ENCODE peak calls at places on chromosome 12, in four cellular contexts. B is IMR-90, O is cardiac muscle cell, H is sigmoid colon. S is an unnamed sample.
A peak's percentile ranks its signal among the peaks of the same experiment; 100 is the strongest.

GRCh38 chr12:16385779-16386646 is 38.6 kb downstream of the MGST1 start:
- DNase-seq in H (peak; percentile 68), O (peak; percentile 83), B (peak; percentile 70), S (no peak)

GRCh38 chr12:53171725-53172329 is 8.7 kb upstream of the ZNF740 start:
- DNase-seq in B (no peak), O (no peak), H (no peak), S (peak; percentile 41)

GRCh38 chr12:7383157-7383556 is 60.8 kb downstream of the CD163L1 start:
- DNase-seq in O (no peak), B (no peak), H (no peak), S (no peak)

GRCh38 chr12:106192659-106193403 is 54.1 kb upstream of the NUAK1 start:
- DNase-seq in B (no peak), O (no peak), H (no peak), S (no peak)

GRCh38 chr12:112149596-112149995 is 24.2 kb downstream of the TRAFD1 start:
- DNase-seq in H (no peak), O (no peak), B (no peak), S (no peak)

GRCh38 chr12:9132008-9132535 is 16.4 kb upstream of the A2M start:
- DNase-seq in H (no peak), O (no peak), B (no peak), S (no peak)

GRCh38 chr12:124433147-124433874 is 134.1 kb downstream of the NCOR2 start:
- DNase-seq in O (no peak), H (no peak), B (no peak), S (no peak)

GRCh38 chr12:92424338-92424737 is 278.5 kb upstream of the PLEKHG7 start:
- DNase-seq in H (no peak), O (peak; percentile 33), B (peak; percentile 67), S (no peak)

GRCh38 chr12:57452937-57453509 is 2.1 kb upstream of the INHBE start:
- DNase-seq in O (peak; percentile 85), B (peak; percentile 84), H (peak; percentile 89), S (no peak)

GRCh38 chr12:101713059-101713682 is 15.7 kb downstream of the CHPT1 start:
- DNase-seq in H (peak; percentile 72), B (no peak), O (no peak), S (no peak)

GRCh38 chr12:47021298-47021697 is 58.1 kb upstream of the PCED1B start:
- DNase-seq in H (no peak), O (peak; percentile 85), B (peak; percentile 95), S (no peak)

GRCh38 chr12:31813305-31813704 is 84.5 kb upstream of the AMN1 start:
- DNase-seq in B (no peak), O (peak; percentile 21), H (no peak), S (no peak)

GRCh38 chr12:12684375-12685106 is 11.4 kb downstream of the GPR19 start:
- DNase-seq in B (peak; percentile 53), H (no peak), O (peak; percentile 68), S (no peak)

GRCh38 chr12:90090929-90091651 is 382.5 kb upstream of the ATP2B1 start:
- DNase-seq in O (peak; percentile 75), B (peak; percentile 94), H (no peak), S (no peak)

GRCh38 chr12:38555620-38556596 is 239.3 kb downstream of the ALG10B start:
- DNase-seq in O (no peak), H (no peak), B (no peak), S (no peak)

GRCh38 chr12:83434600-83434999 is 747.9 kb downstream of the TMTC2 start:
- DNase-seq in O (no peak), H (no peak), B (no peak), S (no peak)

GRCh38 chr12:111184161-111184560 is 184.7 kb downstream of the PHETA1 start:
- DNase-seq in B (no peak), H (no peak), O (no peak), S (no peak)

GRCh38 chr12:77496714-77497113 is 334.0 kb upstream of the NAV3 start:
- DNase-seq in B (no peak), H (no peak), O (no peak), S (no peak)

GRCh38 chr12:54549774-54550451 is 512 bp downstream of the PDE1B start:
- DNase-seq in H (peak; percentile 69), B (no peak), O (peak; percentile 9), S (no peak)

GRCh38 chr12:91053951-91054715 is 3.7 kb downstream of the KERA start:
- DNase-seq in B (peak; percentile 72), O (peak; percentile 96), H (peak; percentile 57), S (no peak)

GRCh38 chr12:47725893-47726292 is 603 bp upstream of the ENDOU start:
- DNase-seq in H (peak; percentile 19), O (peak; percentile 79), B (peak; percentile 89), S (no peak)

GRCh38 chr12:39805651-39806050 is 186.0 kb upstream of the ABCD2 start:
- DNase-seq in B (no peak), O (no peak), H (no peak), S (no peak)

GRCh38 chr12:55818886-55819285 is 1.0 kb downstream of the ORMDL2 start:
- DNase-seq in B (peak; percentile 38), O (no peak), H (no peak), S (no peak)

GRCh38 chr12:99984271-99985128 is at the start of gene ANKS1B:
- DNase-seq in O (peak; percentile 55), H (peak; percentile 74), B (peak; percentile 13), S (peak; percentile 79)

GRCh38 chr12:28708918-28709371 is 440.1 kb upstream of the FAR2 start:
- DNase-seq in O (peak; percentile 65), H (no peak), B (peak; percentile 61), S (no peak)

GRCh38 chr12:12559699-12560296 is 2.9 kb downstream of the DUSP16 start:
- DNase-seq in B (no peak), O (no peak), H (no peak), S (no peak)

GRCh38 chr12:102961488-102961801 is 4.0 kb downstream of the ASCL1 start:
- DNase-seq in O (no peak), B (no peak), H (no peak), S (no peak)

GRCh38 chr12:91926810-91927209 is 218.8 kb downstream of the BTG1 start:
- DNase-seq in O (peak; percentile 17), B (peak; percentile 90), H (no peak), S (no peak)

GRCh38 chr12:26845984-26846383 is 13.0 kb upstream of the ITPR2 start:
- DNase-seq in B (peak; percentile 97), O (peak; percentile 98), H (no peak), S (no peak)

GRCh38 chr12:117365072-117365616 is 3.7 kb upstream of the NOS1 start:
- DNase-seq in B (no peak), O (no peak), H (no peak), S (no peak)

GRCh38 chr12:106171117-106171750 is 32.5 kb upstream of the NUAK1 start:
- DNase-seq in O (no peak), H (no peak), B (peak; percentile 8), S (no peak)

GRCh38 chr12:96399919-96400630 is at the start of gene CDK17:
- DNase-seq in O (peak; percentile 93), B (peak; percentile 83), H (peak; percentile 94), S (peak; percentile 88)

GRCh38 chr12:96400631-96401060 is 407 bp upstream of the CDK17 start:
- DNase-seq in B (peak; percentile 39), O (peak; percentile 52), H (no peak), S (no peak)

GRCh38 chr12:96397756-96398421 is 2.4 kb downstream of the CDK17 start:
- DNase-seq in B (peak; percentile 57), O (peak; percentile 30), H (no peak), S (no peak)

GRCh38 chr12:96398422-96399080 is 1.7 kb downstream of the CDK17 start:
- DNase-seq in H (no peak), B (peak; percentile 39), O (no peak), S (no peak)

DNA sequence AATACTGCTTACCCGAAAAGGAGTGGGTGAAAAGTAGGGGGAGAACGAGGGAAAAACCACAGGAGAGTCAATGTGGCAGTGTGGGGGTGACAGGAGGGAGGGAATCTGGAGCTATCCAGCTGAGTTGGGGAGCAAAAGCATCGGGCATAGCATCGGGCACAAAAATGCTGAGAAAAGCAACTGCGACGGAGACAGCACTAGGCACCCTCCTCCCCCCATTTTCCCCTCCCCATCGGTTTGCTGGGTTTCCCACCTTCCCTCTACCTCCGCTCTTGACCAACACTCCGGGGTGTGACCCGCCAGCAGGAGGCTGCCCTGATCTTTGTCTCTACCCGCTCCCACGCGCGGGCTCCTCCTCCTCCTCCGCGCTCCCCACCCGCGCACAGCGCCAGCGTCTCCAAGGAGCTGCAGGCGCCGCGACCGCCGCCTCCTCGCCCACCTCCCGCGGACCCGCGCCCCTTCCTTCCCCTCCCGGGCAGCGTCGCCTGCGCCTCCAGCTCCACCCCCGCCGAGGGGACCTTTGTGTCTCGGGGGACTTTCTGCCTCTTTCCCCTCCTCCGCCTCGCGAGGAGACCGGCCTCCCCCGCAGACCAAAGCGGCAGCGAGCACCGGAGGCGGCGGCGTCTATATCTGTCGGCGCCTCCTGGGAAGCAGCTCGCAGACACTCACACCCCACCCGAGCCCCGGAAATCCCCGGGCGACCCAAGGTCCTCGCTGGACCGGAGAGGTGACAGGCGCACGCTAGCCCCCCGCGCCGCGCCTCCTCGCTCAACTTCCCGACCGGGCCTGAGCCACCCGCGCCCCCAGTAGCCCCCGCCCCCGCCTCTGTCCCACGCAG is 939 bp downstream of the CDK17 start:
- DNase-seq in H (peak; percentile 89), O (peak; percentile 72), B (peak; percentile 72), S (peak; percentile 81)
- TF ChIP-seq CTCF in H (peak; percentile 42), O (peak; percentile 24), B (peak; percentile 17), S (no peak)

GRCh38 chr12:75525263-75525662 is 13.9 kb upstream of the KRR1 start:
- DNase-seq in B (peak; percentile 36), H (no peak), O (no peak), S (no peak)
- TF ChIP-seq CTCF in B (peak; percentile 57), H (no peak), O (peak; percentile 40), S (no peak)

GRCh38 chr12:49088190-49088931 is 6.2 kb downstream of the DHH start:
- DNase-seq in H (peak; percentile 87), B (peak; percentile 94), O (peak; percentile 96), S (peak; percentile 86)

GRCh38 chr12:49091056-49091835 is 3.4 kb downstream of the DHH start:
- DNase-seq in O (no peak), B (no peak), H (no peak), S (no peak)

GRCh38 chr12:49091836-49092085 is 2.8 kb downstream of the DHH start:
- DNase-seq in H (no peak), O (no peak), B (peak; percentile 43), S (no peak)

GRCh38 chr12:49088932-49089330 is 5.7 kb downstream of the DHH start:
- DNase-seq in H (no peak), O (no peak), B (no peak), S (no peak)

GRCh38 chr12:49089831-49090773 is 4.5 kb downstream of the DHH start:
- DNase-seq in H (no peak), B (peak; percentile 33), O (peak; percentile 72), S (no peak)
- TF ChIP-seq CTCF in H (no peak), B (peak; percentile 24), O (peak; percentile 28), S (no peak)

DNA sequence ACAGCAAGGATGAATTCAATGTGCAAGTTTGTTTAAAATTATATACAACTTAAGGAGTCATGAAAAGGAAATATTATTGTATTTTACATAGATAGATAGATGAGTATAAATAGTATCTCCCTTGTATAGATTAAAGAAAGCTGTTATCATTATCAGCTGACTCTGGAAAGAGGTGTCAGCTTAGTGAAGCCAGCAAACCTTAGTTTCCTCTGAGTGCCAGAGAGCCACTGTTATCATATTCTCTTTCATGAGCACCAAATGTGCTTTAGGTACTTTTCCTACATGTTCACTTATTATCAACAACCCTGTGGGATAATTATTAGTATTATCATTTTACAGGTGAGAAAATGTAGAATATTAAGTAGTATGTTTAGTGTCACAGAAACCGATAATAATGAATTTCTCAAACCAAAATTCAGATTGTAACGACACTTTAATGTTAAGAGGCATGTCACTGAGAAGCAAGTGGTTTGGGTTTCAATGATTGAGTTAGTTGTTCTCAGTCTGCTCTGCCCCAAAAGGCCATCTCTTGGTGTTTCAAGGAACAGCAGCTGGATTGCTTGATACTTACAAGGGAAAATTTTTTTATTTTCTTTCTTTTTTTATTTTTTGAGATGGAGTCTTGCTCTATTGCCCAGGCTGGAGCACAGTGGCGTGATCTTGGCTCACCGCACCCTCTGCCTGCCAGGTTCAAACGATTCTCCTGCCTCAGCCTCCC is 53.7 kb downstream of the PLEKHA5 start:
- DNase-seq in H (no peak), B (peak; percentile 37), O (peak; percentile 51), S (no peak)
- TF ChIP-seq CTCF in H (no peak), B (peak; percentile 35), O (peak; percentile 39), S (no peak)